ENCODE peak calls at places on chromosome 19, in five cellular contexts. One of them, this sample, is unnamed.

GRCh38 chr19:3538965-3539742 is at the start of gene TEKTIP1:
- DNase-seq in GOT3: no peak
- DNase-seq in Peyer's patch: no peak
- DNase-seq in T-cell: no peak
- DNase-seq in activated CD4-positive, alpha-beta T cell treated with anti-CD3 and anti-CD28 coated beads, Interleukin-2, amount 50 U/mL, for 4 hours: no peak
- DNase-seq in this sample: no peak

GRCh38 chr19:35342430-35342829 is 5.3 kb upstream of the FFAR1 start:
- DNase-seq in activated CD4-positive, alpha-beta T cell treated with anti-CD3 and anti-CD28 coated beads, Interleukin-2, amount 50 U/mL, for 4 hours: no peak
- DNase-seq in GOT3: no peak
- DNase-seq in Peyer's patch: no peak
- DNase-seq in T-cell: no peak
- DNase-seq in this sample: peak; percentile 96

GRCh38 chr19:4618019-4618418 is 21.3 kb upstream of the TNFAIP8L1 start:
- DNase-seq in activated CD4-positive, alpha-beta T cell treated with anti-CD3 and anti-CD28 coated beads, Interleukin-2, amount 50 U/mL, for 4 hours: no peak
- DNase-seq in GOT3: no peak
- DNase-seq in Peyer's patch: no peak
- DNase-seq in T-cell: no peak
- DNase-seq in this sample: no peak

GRCh38 chr19:5170329-5170745 is 170.3 kb downstream of the PTPRS start:
- DNase-seq in activated CD4-positive, alpha-beta T cell treated with anti-CD3 and anti-CD28 coated beads, Interleukin-2, amount 50 U/mL, for 4 hours: peak; percentile 27
- DNase-seq in Peyer's patch: no peak
- DNase-seq in GOT3: no peak
- DNase-seq in T-cell: no peak
- DNase-seq in this sample: peak; percentile 45

GRCh38 chr19:17289489-17289888 is 7.8 kb downstream of the ANKLE1 start:
- DNase-seq in T-cell: no peak
- DNase-seq in GOT3: peak; percentile 38
- DNase-seq in activated CD4-positive, alpha-beta T cell treated with anti-CD3 and anti-CD28 coated beads, Interleukin-2, amount 50 U/mL, for 4 hours: no peak
- DNase-seq in Peyer's patch: peak; percentile 60
- DNase-seq in this sample: peak; percentile 55

GRCh38 chr19:51123381-51124186 is 1.1 kb upstream of the SIGLEC9 start:
- DNase-seq in activated CD4-positive, alpha-beta T cell treated with anti-CD3 and anti-CD28 coated beads, Interleukin-2, amount 50 U/mL, for 4 hours: peak; percentile 22
- DNase-seq in GOT3: no peak
- DNase-seq in Peyer's patch: no peak
- DNase-seq in T-cell: peak; percentile 63
- DNase-seq in this sample: no peak

GRCh38 chr19:2149980-2150793 is 1.2 kb downstream of the AP3D1 start:
- DNase-seq in T-cell: no peak
- DNase-seq in activated CD4-positive, alpha-beta T cell treated with anti-CD3 and anti-CD28 coated beads, Interleukin-2, amount 50 U/mL, for 4 hours: no peak
- DNase-seq in Peyer's patch: peak; percentile 58
- DNase-seq in GOT3: no peak
- DNase-seq in this sample: no peak

GRCh38 chr19:49315111-49315510 is 9.9 kb downstream of the SLC6A16 start:
- DNase-seq in GOT3: no peak
- DNase-seq in Peyer's patch: no peak
- DNase-seq in activated CD4-positive, alpha-beta T cell treated with anti-CD3 and anti-CD28 coated beads, Interleukin-2, amount 50 U/mL, for 4 hours: no peak
- DNase-seq in T-cell: no peak
- DNase-seq in this sample: no peak

GRCh38 chr19:32876236-32876918 is 6.8 kb upstream of the SLC7A9 start:
- DNase-seq in Peyer's patch: peak; percentile 77
- DNase-seq in activated CD4-positive, alpha-beta T cell treated with anti-CD3 and anti-CD28 coated beads, Interleukin-2, amount 50 U/mL, for 4 hours: no peak
- DNase-seq in GOT3: no peak
- DNase-seq in T-cell: no peak
- DNase-seq in this sample: no peak

GRCh38 chr19:5621945-5622464 is 571 bp downstream of the SAFB2 start:
- DNase-seq in T-cell: peak; percentile 5
- DNase-seq in Peyer's patch: no peak
- DNase-seq in GOT3: no peak
- DNase-seq in activated CD4-positive, alpha-beta T cell treated with anti-CD3 and anti-CD28 coated beads, Interleukin-2, amount 50 U/mL, for 4 hours: peak; percentile 15
- DNase-seq in this sample: no peak

GRCh38 chr19:10817291-10818038 is 18.5 kb downstream of the TMED1 start:
- DNase-seq in GOT3: peak; percentile 84
- DNase-seq in activated CD4-positive, alpha-beta T cell treated with anti-CD3 and anti-CD28 coated beads, Interleukin-2, amount 50 U/mL, for 4 hours: no peak
- DNase-seq in T-cell: no peak
- DNase-seq in Peyer's patch: no peak
- DNase-seq in this sample: no peak